ENCODE peak calls at places on chromosomes 2 and 18, in eight cellular contexts. E is bronchial epithelial cell, D is adipocyte, I is upper lobe of right lung, U is fibroblast of pulmonary artery, L is GM12865, G is astrocyte of the spinal cord, T is tibial artery. C is an unnamed sample.

GRCh38 chr2:239807568-239807967 is 217.6 kb downstream of the NDUFA10 start:
- DNase-seq in I (no peak), E (no peak), D (no peak), G (no peak), U (no peak), L (no peak), T (no peak), C (no peak)

GRCh38 chr2:142973160-142973821 is 95.8 kb downstream of the KYNU start:
- DNase-seq in I (no peak), U (peak; percentile 57), D (no peak), T (no peak), E (peak; percentile 88), L (no peak), G (no peak), C (no peak)

GRCh38 chr2:158979775-158980174 is 11.3 kb downstream of the TANC1 start:
- DNase-seq in L (no peak), I (no peak), U (no peak), T (no peak), E (peak; percentile 49), D (peak; percentile 69), G (no peak), C (no peak)

GRCh38 chr2:83900859-83901258 is 558.2 kb downstream of the SUCLG1 start:
- DNase-seq in L (no peak), D (no peak), G (no peak), I (no peak), U (peak; percentile 2), T (no peak), E (peak; percentile 91), C (no peak)

GRCh38 chr2:106705877-106706276 is 180.1 kb downstream of the ST6GAL2 start:
- DNase-seq in U (no peak), G (no peak), E (no peak), D (no peak), I (no peak), L (no peak), T (no peak), C (no peak)

GRCh38 chr2:179860255-179861026 is 971 bp downstream of the ZNF385B start:
- DNase-seq in D (no peak), T (peak; percentile 66), U (no peak), I (no peak), G (no peak), L (no peak), E (no peak), C (no peak)

GRCh38 chr2:240649331-240649730 is 24.1 kb downstream of the GPR35 start:
- DNase-seq in T (no peak), L (no peak), G (no peak), I (no peak), D (no peak), E (no peak), U (no peak), C (no peak)

GRCh38 chr2:78734221-78734620 is 291.3 kb upstream of the REG3G start:
- DNase-seq in E (no peak), U (no peak), G (no peak), D (no peak), L (no peak), I (no peak), T (no peak), C (no peak)

GRCh38 chr2:166230024-166230723 is 102.4 kb upstream of the SCN1A start:
- DNase-seq in I (no peak), U (peak; percentile 64), L (no peak), D (peak; percentile 46), T (no peak), E (peak; percentile 73), G (peak; percentile 59), C (peak; percentile 63)

GRCh38 chr18:23799540-23799939 is 110.3 kb downstream of the LAMA3 start:
- DNase-seq in U (no peak), D (no peak), L (no peak), T (no peak), I (no peak), G (no peak), E (no peak), C (no peak)

GRCh38 chr2:53913721-53914120 is 54.0 kb upstream of the GPR75 start:
- DNase-seq in G (peak; percentile 47), D (peak; percentile 16), E (peak; percentile 16), T (no peak), U (peak; percentile 61), L (peak; percentile 34), I (no peak), C (no peak)

GRCh38 chr2:26623541-26624497 is 17.3 kb downstream of the CIB4 start:
- DNase-seq in T (peak; percentile 74), U (peak; percentile 31), L (no peak), E (no peak), D (peak; percentile 56), I (peak; percentile 30), G (no peak), C (no peak)

GRCh38 chr2:225893151-225893550 is 493.6 kb downstream of the NYAP2 start:
- DNase-seq in G (no peak), D (no peak), T (no peak), I (no peak), E (no peak), L (no peak), U (no peak), C (no peak)

GRCh38 chr2:163621445-163622004 is 114.3 kb downstream of the FIGN start:
- DNase-seq in T (no peak), L (no peak), D (no peak), I (no peak), U (no peak), G (no peak), E (no peak), C (no peak)

GRCh38 chr18:30992231-30992630 is 50.3 kb downstream of the DSC3 start:
- DNase-seq in E (peak; percentile 93), U (no peak), T (no peak), L (no peak), D (no peak), G (no peak), I (no peak), C (no peak)

GRCh38 chr2:118123561-118124232 is 35.4 kb downstream of the INSIG2 start:
- DNase-seq in T (no peak), G (peak; percentile 70), U (peak; percentile 76), D (peak; percentile 46), I (no peak), E (peak; percentile 98), L (no peak), C (no peak)

GRCh38 chr2:176554107-176555048 is 285.1 kb downstream of the MTX2 start:
- DNase-seq in T (no peak), G (peak; percentile 77), E (peak; percentile 54), U (peak; percentile 80), L (peak; percentile 62), D (peak; percentile 85), I (no peak), C (peak; percentile 34)

GRCh38 chr2:2828774-2829368 is 497.8 kb upstream of the MYT1L start:
- DNase-seq in U (peak; percentile 52), I (no peak), G (no peak), L (no peak), D (no peak), E (no peak), T (no peak), C (no peak)

GRCh38 chr2:5839563-5839962 is 147.4 kb downstream of the SOX11 start:
- DNase-seq in L (no peak), G (peak; percentile 20), U (no peak), I (no peak), D (no peak), E (no peak), T (no peak), C (no peak)

GRCh38 chr2:41197781-41198180 is 745.9 kb upstream of the SLC8A1 start:
- DNase-seq in T (no peak), D (peak; percentile 4), U (peak; percentile 23), E (no peak), I (no peak), L (no peak), G (peak; percentile 26), C (no peak)

GRCh38 chr18:74497308-74497640 is 1.1 kb downstream of the CNDP2 start:
- DNase-seq in E (peak; percentile 13), D (no peak), U (no peak), I (no peak), G (no peak), T (no peak), L (peak; percentile 41), C (no peak)

GRCh38 chr18:11654736-11655604 is 34.1 kb upstream of the GNAL start:
- DNase-seq in E (peak; percentile 43), D (peak; percentile 70), I (peak; percentile 81), U (peak; percentile 38), T (no peak), L (peak; percentile 49), G (peak; percentile 8), C (peak; percentile 28)

GRCh38 chr2:174334781-174335604 is at the start of gene SP9:
- DNase-seq in D (peak; percentile 25), T (no peak), G (no peak), I (no peak), E (no peak), U (peak; percentile 38), L (no peak), C (no peak)

DNA sequence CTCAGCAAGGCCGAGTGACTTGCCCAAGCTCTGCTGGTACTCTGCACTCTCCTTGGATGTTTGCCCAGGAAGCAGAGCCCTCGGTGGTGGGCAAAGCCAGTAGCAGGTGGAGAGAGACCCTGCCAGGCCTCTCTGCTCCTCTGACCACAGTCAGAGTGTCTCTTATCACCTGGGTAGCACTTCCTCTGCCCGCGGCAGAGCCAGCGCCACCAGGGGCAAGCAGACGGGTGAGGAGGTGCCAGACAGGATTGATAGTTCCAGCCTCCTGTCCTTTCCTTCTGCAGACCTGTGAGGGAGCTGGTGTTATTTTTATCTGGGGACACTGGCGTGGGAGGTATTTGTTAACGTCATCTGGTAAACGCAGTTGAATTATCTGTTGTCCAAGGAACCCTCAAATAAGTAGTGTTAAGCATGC is 152.9 kb downstream of the SMAD7 start:
- DNase-seq in G (no peak), L (no peak), T (peak; percentile 64), I (peak; percentile 35), U (no peak), E (no peak), D (no peak), C (no peak)
- H3K4me3 ChIP-seq in G (no peak overlapping the region), L (no peak overlapping the region), T (no peak overlapping the region), I (no peak overlapping the region), U (no peak overlapping the region), E (no peak overlapping the region), D (no peak overlapping the region), C (no peak overlapping the region)

GRCh38 chr2:161427413-161428239 is 11.5 kb downstream of the TBR1 start:
- DNase-seq in G (peak; percentile 13), D (no peak), E (no peak), T (no peak), L (no peak), I (no peak), U (no peak), C (no peak)
- H3K4me3 ChIP-seq in G (no peak overlapping the region), D (peak overlapping the region; percentile 74), E (no peak overlapping the region), T (peak overlapping the region; percentile 25), L (no peak overlapping the region), I (no peak overlapping the region), U (no peak overlapping the region), C (no peak overlapping the region)

DNA sequence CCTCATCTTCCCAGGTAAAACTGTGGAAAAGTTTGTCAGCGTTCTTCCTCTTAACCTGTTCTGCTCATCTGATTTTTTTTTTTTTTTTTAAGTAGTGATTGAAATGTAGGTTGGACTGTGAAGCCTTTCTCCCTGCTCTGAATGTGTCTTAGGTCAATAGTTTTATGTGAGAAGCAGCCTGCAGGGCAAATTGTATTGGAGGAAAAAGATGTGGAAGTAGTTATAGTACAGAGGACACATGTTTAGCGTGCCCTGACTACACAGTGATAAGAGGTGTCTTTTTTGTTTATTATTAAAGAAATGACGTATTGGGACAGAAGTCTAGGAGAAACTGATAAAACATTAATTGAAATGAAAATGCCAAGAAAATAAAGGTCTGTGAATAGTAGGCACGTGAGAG is 1.5 kb downstream of the MTA3 start:
- DNase-seq in U (peak; percentile 3), D (peak; percentile 27), I (no peak), E (no peak), T (no peak), G (no peak), L (no peak), C (peak; percentile 41)
- H3K4me3 ChIP-seq in U (peak overlapping the region; percentile 78), D (peak overlapping the region; percentile 79), I (peak overlapping the region; percentile 84), E (peak overlapping the region; percentile 81), T (peak overlapping the region; percentile 76), G (peak overlapping the region; percentile 81), L (peak overlapping the region; percentile 53), C (no peak overlapping the region)

GRCh38 chr18:33440384-33441043 is at the start of gene CCDC178:
- DNase-seq in U (peak; percentile 30), E (no peak), I (peak; percentile 66), T (no peak), D (peak; percentile 41), L (no peak), G (peak; percentile 26), C (no peak)
- H3K4me3 ChIP-seq in U (peak within 1 kb of the TSS; percentile 41), E (peak within 1 kb of the TSS; percentile 28), I (peak within 1 kb of the TSS; percentile 45), T (peak within 1 kb of the TSS; percentile 74), D (peak within 1 kb of the TSS; percentile 83), L (no peak within 1 kb of the TSS), G (peak within 1 kb of the TSS; percentile 53), C (peak within 1 kb of the TSS; percentile 24)

C was measured in small intestine.